ENCODE peak calls at places on chromosomes 12 and 14, in six cellular contexts. I is transverse colon, T is BJ, Y is fibroblast of mammary gland, N is lung microvascular endothelial cell, Z is adrenal gland. V is an unnamed sample.

GRCh38 chr12:5506821-5507231 is 74.9 kb downstream of the NTF3 start:
- DNase-seq in I (no peak), T (no peak), Y (no peak), N (no peak), Z (no peak), V (no peak)

GRCh38 chr12:122975790-122976647 is 975 bp downstream of the OGFOD2 start:
- DNase-seq in I (no peak), T (no peak), Y (no peak), N (no peak), Z (no peak), V (no peak)

GRCh38 chr14:76719664-76720063 is 41.6 kb upstream of the VASH1 start:
- DNase-seq in I (no peak), T (no peak), Y (no peak), N (no peak), Z (peak), V (no peak)

GRCh38 chr14:29925736-29926135 is 1.9 kb downstream of the PRKD1 start:
- DNase-seq in I (no peak), T (no peak), Y (peak), N (no peak), Z (no peak), V (no peak)

GRCh38 chr14:57871487-57872080 is 5.7 kb upstream of the SLC35F4 start:
- DNase-seq in I (no peak), T (no peak), Y (peak), N (peak), Z (peak), V (no peak)

GRCh38 chr12:56695327-56696101 is 7.4 kb upstream of the PTGES3 start:
- DNase-seq in I (no peak), T (no peak), Y (peak), N (no peak), Z (no peak), V (no peak)

GRCh38 chr14:24303988-24304387 is 3.8 kb downstream of the CIDEB start:
- DNase-seq in I (no peak), T (no peak), Y (no peak), N (no peak), Z (no peak), V (no peak)

GRCh38 chr14:35398095-35398584 is 6.4 kb downstream of the NFKBIA start:
- DNase-seq in I (no peak), T (no peak), Y (peak), N (no peak), Z (no peak), V (no peak)

GRCh38 chr12:125187780-125188741 is 122.8 kb downstream of the AACS start:
- DNase-seq in I (no peak), T (no peak), Y (no peak), N (no peak), Z (no peak), V (no peak)

GRCh38 chr12:63857771-63858670 is 13.5 kb downstream of the SRGAP1 start:
- DNase-seq in I (no peak), T (no peak), Y (peak), N (no peak), Z (no peak), V (no peak)

GRCh38 chr12:51524386-51524901 is 66.6 kb upstream of the SCN8A start:
- DNase-seq in I (no peak), T (no peak), Y (no peak), N (no peak), Z (no peak), V (no peak)

GRCh38 chr12:92055877-92056276 is 89.8 kb downstream of the BTG1 start:
- DNase-seq in I (peak), T (no peak), Y (no peak), N (no peak), Z (no peak), V (no peak)

GRCh38 chr12:102299731-102300130 is 102.1 kb upstream of the PMCH start:
- DNase-seq in I (no peak), T (peak), Y (no peak), N (no peak), Z (no peak), V (no peak)